ENCODE peak calls at places on chromosomes 13 and 19, in five cellular contexts. I, T, M, S and C are unnamed samples.

GRCh38 chr19:51368366-51369282 is at the start of gene CLDND2:
- DNase-seq in T (no peak), S (no peak), I (peak), M (peak), C (no peak)

GRCh38 chr19:5563008-5563431 is 4.7 kb downstream of the TINCR start:
- DNase-seq in I (no peak), S (no peak), T (no peak), M (no peak), C (no peak)

GRCh38 chr19:14533450-14533849 is 4.1 kb downstream of the TECR start:
- DNase-seq in S (no peak), I (no peak), M (no peak), T (no peak), C (no peak)

GRCh38 chr13:41054212-41054877 is 7.0 kb upstream of the WBP4 start:
- DNase-seq in T (no peak), S (peak), M (no peak), I (peak), C (no peak)

GRCh38 chr13:100809856-100810255 is 135.3 kb upstream of the TMTC4 start:
- DNase-seq in I (no peak), S (no peak), T (no peak), M (no peak), C (no peak)

GRCh38 chr19:19403373-19403901 is 2.0 kb upstream of the GATAD2A start:
- DNase-seq in M (peak), T (no peak), S (no peak), I (peak), C (no peak)

GRCh38 chr19:57559008-57559403 is 657 bp downstream of the ZNF550 start:
- DNase-seq in T (no peak), M (no peak), I (peak), S (peak), C (no peak)

GRCh38 chr13:101049166-101049850 is 367.0 kb downstream of the NALCN start:
- DNase-seq in I (no peak), M (no peak), S (no peak), T (no peak), C (no peak)

GRCh38 chr13:41512441-41512840 is 55.1 kb downstream of the RGCC start:
- DNase-seq in T (no peak), M (no peak), I (peak), S (no peak), C (peak)

GRCh38 chr13:28204690-28205443 is 66.5 kb downstream of the PAN3 start:
- DNase-seq in T (no peak), S (no peak), I (no peak), M (no peak), C (no peak)

GRCh38 chr19:12628040-12629022 is 17.6 kb downstream of the ZNF791 start:
- DNase-seq in T (no peak), I (no peak), S (no peak), M (no peak), C (no peak)

GRCh38 chr13:77375554-77375953 is 48.7 kb upstream of the MYCBP2 start:
- DNase-seq in M (no peak), S (no peak), I (no peak), T (no peak), C (no peak)

GRCh38 chr13:41458187-41458938 is 1.0 kb downstream of the RGCC start:
- DNase-seq in T (no peak), M (peak), S (peak), I (peak), C (no peak)

GRCh38 chr19:42071247-42071646 is 1.2 kb upstream of the GRIK5 start:
- DNase-seq in I (no peak), S (no peak), T (no peak), M (no peak), C (no peak)

GRCh38 chr13:66723606-66724005 is 506.5 kb downstream of the PCDH9 start:
- DNase-seq in I (no peak), S (no peak), M (no peak), T (no peak), C (no peak)

GRCh38 chr19:34393629-34394028 is 10.6 kb upstream of the PDCD2L start:
- DNase-seq in M (peak), I (no peak), T (no peak), S (no peak), C (no peak)

GRCh38 chr19:12946092-12946845 is 607 bp downstream of the RAD23A start:
- DNase-seq in T (peak), I (peak), S (peak), M (peak), C (no peak)

GRCh38 chr13:111040821-111041220 is 74.3 kb upstream of the ARHGEF7 start:
- DNase-seq in I (no peak), M (no peak), S (no peak), T (no peak), C (no peak)

GRCh38 chr19:34134190-34135032 is 37.9 kb upstream of the LSM14A start:
- DNase-seq in S (peak), I (peak), T (peak), M (peak), C (peak)

GRCh38 chr13:107284168-107284567 is 716.2 kb upstream of the ARGLU1 start:
- DNase-seq in T (no peak), S (no peak), M (no peak), I (no peak), C (no peak)

GRCh38 chr19:34960940-34961679 is 2.9 kb downstream of the ZNF792 start:
- DNase-seq in S (no peak), T (no peak), M (no peak), I (no peak), C (no peak)

GRCh38 chr13:110162053-110162452 is 144.9 kb downstream of the COL4A1 start:
- DNase-seq in M (no peak), S (no peak), T (no peak), I (no peak), C (no peak)

GRCh38 chr13:98506343-98507059 is 70.4 kb downstream of the STK24 start:
- DNase-seq in M (no peak), T (no peak), I (no peak), S (no peak), C (no peak)

GRCh38 chr19:4264812-4265211 is 14.3 kb upstream of the SHD start:
- DNase-seq in I (no peak), S (no peak), M (no peak), T (no peak), C (no peak)

GRCh38 chr19:4267901-4268815 is 10.9 kb upstream of the SHD start:
- DNase-seq in I (no peak), M (no peak), S (no peak), T (no peak), C (no peak)

GRCh38 chr19:4266253-4267000 is 12.6 kb upstream of the SHD start:
- DNase-seq in T (no peak), S (no peak), M (no peak), I (no peak), C (no peak)

GRCh38 chr19:4268816-4269430 is 10.1 kb upstream of the SHD start:
- DNase-seq in I (no peak), T (no peak), M (no peak), S (no peak), C (no peak)

GRCh38 chr19:4267101-4267900 is 11.8 kb upstream of the SHD start:
- DNase-seq in I (peak), S (peak), M (peak), T (no peak), C (no peak)
- TF ChIP-seq CTCF in I (peak), S (peak), M (peak), T (peak), C (peak)

GRCh38 chr19:7494416-7495098 is 5.7 kb upstream of the PEX11G start:
- DNase-seq in T (peak), I (peak), M (peak), S (peak), C (peak)
- TF ChIP-seq CTCF in T (peak), I (peak), M (no peak), S (no peak), C (no peak)

GRCh38 chr19:39182174-39182505 is 14.6 kb upstream of the NCCRP1 start:
- DNase-seq in T (no peak), S (no peak), M (no peak), I (no peak), C (no peak)

GRCh38 chr19:39181500-39182173 is 15.1 kb upstream of the NCCRP1 start:
- DNase-seq in S (no peak), I (no peak), T (no peak), M (no peak), C (no peak)

GRCh38 chr19:39178296-39179006 is 18.3 kb upstream of the NCCRP1 start:
- DNase-seq in M (no peak), I (no peak), S (no peak), T (no peak), C (no peak)

GRCh38 chr19:39179754-39180153 is 17.0 kb upstream of the NCCRP1 start:
- DNase-seq in T (no peak), M (no peak), S (no peak), I (no peak), C (no peak)

GRCh38 chr19:39180749-39181148 is 16.0 kb upstream of the NCCRP1 start:
- DNase-seq in S (no peak), T (no peak), M (no peak), I (no peak), C (no peak)
- TF ChIP-seq CTCF in S (no peak), T (no peak), M (no peak), I (no peak), C (no peak)

GRCh38 chr19:52621376-52621775 is 16.8 kb downstream of the ZNF83 start:
- DNase-seq in S (no peak), I (no peak), M (no peak), T (no peak), C (no peak)

GRCh38 chr19:52626915-52627314 is 11.2 kb downstream of the ZNF83 start:
- DNase-seq in I (peak), T (no peak), S (no peak), M (no peak), C (no peak)

DNA sequence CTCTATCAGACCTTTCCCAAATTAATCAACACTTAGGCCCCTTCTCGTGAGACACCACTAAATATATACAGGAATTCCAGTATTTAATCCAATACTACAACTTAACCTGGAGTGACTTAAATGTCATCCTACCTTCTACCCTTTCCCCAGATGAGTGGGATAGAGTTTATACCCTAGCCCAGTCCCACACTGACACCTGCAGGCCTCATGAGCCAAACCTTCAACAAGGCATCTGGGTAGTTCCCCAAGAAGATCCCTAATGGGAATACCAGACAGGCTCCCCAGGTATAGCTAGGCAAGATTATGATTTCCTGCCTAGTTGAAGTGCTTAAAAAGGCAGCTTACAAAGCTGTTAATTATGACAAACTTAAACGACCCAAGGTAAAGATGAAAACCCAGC is 15.9 kb downstream of the ZNF83 start:
- DNase-seq in T (no peak), M (no peak), S (no peak), I (no peak), C (no peak)
- TF ChIP-seq CTCF in T (no peak), M (no peak), S (no peak), I (no peak), C (no peak)

GRCh38 chr19:36113425-36113824 is 1.2 kb downstream of the POLR2I start:
- DNase-seq in T (no peak), I (no peak), M (no peak), S (no peak), C (no peak)
- TF ChIP-seq CTCF in T (no peak), I (no peak), M (no peak), S (no peak), C (no peak)